ENCODE peak calls at places on chromosomes 13 and 19, in nine cellular contexts. One of them, this sample, is unnamed.

GRCh38 chr19:38809592-38810252 is 3.0 kb downstream of the LGALS4 start:
- DNase-seq in T-helper 9 cell: no peak
- DNase-seq in hypothalamus: no peak
- DNase-seq in germinal center: no peak
- DNase-seq in NB4: no peak
- DNase-seq in AML-193: no peak
- DNase-seq in HEK293T: no peak
- DNase-seq in fibroblast of lung: no peak
- DNase-seq in left colon: no peak
- DNase-seq in this sample: no peak

GRCh38 chr19:41327499-41328156 is 17.7 kb downstream of the CCDC97 start:
- DNase-seq in T-helper 9 cell: peak
- DNase-seq in hypothalamus: no peak
- DNase-seq in germinal center: peak
- DNase-seq in NB4: peak
- DNase-seq in AML-193: peak
- DNase-seq in HEK293T: no peak
- DNase-seq in fibroblast of lung: peak
- DNase-seq in left colon: peak
- DNase-seq in this sample: peak

GRCh38 chr13:111909971-111910671 is 156.8 kb upstream of the SOX1 start:
- DNase-seq in T-helper 9 cell: no peak
- DNase-seq in hypothalamus: no peak
- DNase-seq in germinal center: no peak
- DNase-seq in NB4: no peak
- DNase-seq in AML-193: no peak
- DNase-seq in HEK293T: no peak
- DNase-seq in fibroblast of lung: no peak
- DNase-seq in left colon: no peak
- DNase-seq in this sample: no peak

GRCh38 chr19:17671906-17672305 is 16.2 kb downstream of the UNC13A start:
- DNase-seq in T-helper 9 cell: no peak
- DNase-seq in hypothalamus: no peak
- DNase-seq in germinal center: peak
- DNase-seq in NB4: peak
- DNase-seq in AML-193: no peak
- DNase-seq in HEK293T: peak
- DNase-seq in fibroblast of lung: peak
- DNase-seq in left colon: no peak
- DNase-seq in this sample: no peak

GRCh38 chr13:98384739-98385138 is 192.2 kb downstream of the STK24 start:
- DNase-seq in T-helper 9 cell: no peak
- DNase-seq in hypothalamus: no peak
- DNase-seq in germinal center: no peak
- DNase-seq in NB4: no peak
- DNase-seq in AML-193: no peak
- DNase-seq in HEK293T: no peak
- DNase-seq in fibroblast of lung: peak
- DNase-seq in left colon: no peak
- DNase-seq in this sample: no peak

GRCh38 chr13:49616688-49617065 is 11.6 kb upstream of the ARL11 start:
- DNase-seq in T-helper 9 cell: no peak
- DNase-seq in hypothalamus: no peak
- DNase-seq in germinal center: no peak
- DNase-seq in NB4: no peak
- DNase-seq in AML-193: no peak
- DNase-seq in HEK293T: no peak
- DNase-seq in fibroblast of lung: no peak
- DNase-seq in left colon: no peak
- DNase-seq in this sample: no peak

GRCh38 chr19:58181902-58182576 is 822 bp upstream of the ZNF274 start:
- DNase-seq in T-helper 9 cell: peak
- DNase-seq in hypothalamus: no peak
- DNase-seq in germinal center: peak
- DNase-seq in NB4: peak
- DNase-seq in AML-193: peak
- DNase-seq in HEK293T: peak
- DNase-seq in fibroblast of lung: no peak
- DNase-seq in left colon: peak
- DNase-seq in this sample: peak

GRCh38 chr19:47723573-47723923 is 10.3 kb downstream of the EHD2 start:
- DNase-seq in T-helper 9 cell: no peak
- DNase-seq in hypothalamus: no peak
- DNase-seq in germinal center: no peak
- DNase-seq in NB4: peak
- DNase-seq in AML-193: peak
- DNase-seq in HEK293T: no peak
- DNase-seq in fibroblast of lung: peak
- DNase-seq in left colon: no peak
- DNase-seq in this sample: no peak

GRCh38 chr19:39307822-39308530 is 11.8 kb downstream of the IFNL1 start:
- DNase-seq in T-helper 9 cell: no peak
- DNase-seq in hypothalamus: no peak
- DNase-seq in germinal center: no peak
- DNase-seq in NB4: no peak
- DNase-seq in AML-193: no peak
- DNase-seq in HEK293T: no peak
- DNase-seq in fibroblast of lung: no peak
- DNase-seq in left colon: no peak
- DNase-seq in this sample: no peak

GRCh38 chr13:68850160-68850559 is 1257.5 kb upstream of the ATXN8OS start:
- DNase-seq in T-helper 9 cell: no peak
- DNase-seq in hypothalamus: no peak
- DNase-seq in germinal center: no peak
- DNase-seq in NB4: no peak
- DNase-seq in AML-193: no peak
- DNase-seq in HEK293T: no peak
- DNase-seq in fibroblast of lung: peak
- DNase-seq in left colon: no peak
- DNase-seq in this sample: no peak

GRCh38 chr13:24149306-24150032 is 11.1 kb upstream of the SPATA13 start:
- DNase-seq in T-helper 9 cell: no peak
- DNase-seq in hypothalamus: no peak
- DNase-seq in germinal center: no peak
- DNase-seq in NB4: no peak
- DNase-seq in AML-193: no peak
- DNase-seq in HEK293T: no peak
- DNase-seq in fibroblast of lung: peak
- DNase-seq in left colon: no peak
- DNase-seq in this sample: no peak

GRCh38 chr19:30340724-30341595 is 31.2 kb upstream of the ZNF536 start:
- DNase-seq in T-helper 9 cell: no peak
- DNase-seq in hypothalamus: no peak
- DNase-seq in germinal center: no peak
- DNase-seq in NB4: no peak
- DNase-seq in AML-193: no peak
- DNase-seq in HEK293T: no peak
- DNase-seq in fibroblast of lung: no peak
- DNase-seq in left colon: no peak
- DNase-seq in this sample: no peak

GRCh38 chr13:99501952-99502310 is 659 bp downstream of the TM9SF2 start:
- DNase-seq in T-helper 9 cell: peak
- DNase-seq in hypothalamus: no peak
- DNase-seq in germinal center: no peak
- DNase-seq in NB4: peak
- DNase-seq in AML-193: peak
- DNase-seq in HEK293T: no peak
- DNase-seq in fibroblast of lung: peak
- DNase-seq in left colon: peak
- DNase-seq in this sample: no peak

GRCh38 chr19:41265376-41266153 is 1.4 kb downstream of the HNRNPUL1 start:
- DNase-seq in T-helper 9 cell: no peak
- DNase-seq in hypothalamus: no peak
- DNase-seq in germinal center: no peak
- DNase-seq in NB4: peak
- DNase-seq in AML-193: no peak
- DNase-seq in HEK293T: no peak
- DNase-seq in fibroblast of lung: peak
- DNase-seq in left colon: peak
- DNase-seq in this sample: no peak

GRCh38 chr13:101576452-101576851 is 124.0 kb downstream of the ITGBL1 start:
- DNase-seq in T-helper 9 cell: no peak
- DNase-seq in hypothalamus: no peak
- DNase-seq in germinal center: no peak
- DNase-seq in NB4: no peak
- DNase-seq in AML-193: no peak
- DNase-seq in HEK293T: no peak
- DNase-seq in fibroblast of lung: peak
- DNase-seq in left colon: no peak
- DNase-seq in this sample: no peak

GRCh38 chr19:51002542-51003311 is 1.3 kb upstream of the KLK8 start:
- DNase-seq in T-helper 9 cell: no peak
- DNase-seq in hypothalamus: no peak
- DNase-seq in germinal center: peak
- DNase-seq in NB4: peak
- DNase-seq in AML-193: no peak
- DNase-seq in HEK293T: peak
- DNase-seq in fibroblast of lung: no peak
- DNase-seq in left colon: peak
- DNase-seq in this sample: no peak

GRCh38 chr13:112218416-112218815 is 151.5 kb downstream of the SOX1 start:
- DNase-seq in T-helper 9 cell: no peak
- DNase-seq in hypothalamus: no peak
- DNase-seq in germinal center: no peak
- DNase-seq in NB4: no peak
- DNase-seq in AML-193: no peak
- DNase-seq in HEK293T: no peak
- DNase-seq in fibroblast of lung: no peak
- DNase-seq in left colon: no peak
- DNase-seq in this sample: no peak

GRCh38 chr19:33429891-33430673 is 56.6 kb downstream of the CEBPG start:
- DNase-seq in T-helper 9 cell: peak
- DNase-seq in hypothalamus: no peak
- DNase-seq in germinal center: no peak
- DNase-seq in NB4: no peak
- DNase-seq in AML-193: no peak
- DNase-seq in HEK293T: no peak
- DNase-seq in fibroblast of lung: no peak
- DNase-seq in left colon: no peak
- DNase-seq in this sample: peak

GRCh38 chr19:38666662-38667448 is 19.4 kb downstream of the ACTN4 start:
- DNase-seq in T-helper 9 cell: no peak
- DNase-seq in hypothalamus: no peak
- DNase-seq in germinal center: peak
- DNase-seq in NB4: peak
- DNase-seq in AML-193: no peak
- DNase-seq in HEK293T: peak
- DNase-seq in fibroblast of lung: peak
- DNase-seq in left colon: no peak
- DNase-seq in this sample: no peak

GRCh38 chr19:6065685-6066365 is 44.5 kb downstream of the RFX2 start:
- DNase-seq in T-helper 9 cell: peak
- DNase-seq in hypothalamus: no peak
- DNase-seq in germinal center: no peak
- DNase-seq in NB4: peak
- DNase-seq in AML-193: peak
- DNase-seq in HEK293T: no peak
- DNase-seq in fibroblast of lung: peak
- DNase-seq in left colon: peak
- DNase-seq in this sample: peak

GRCh38 chr13:27125357-27126282 is 46.0 kb downstream of the USP12 start:
- DNase-seq in T-helper 9 cell: no peak
- DNase-seq in hypothalamus: no peak
- DNase-seq in germinal center: no peak
- DNase-seq in NB4: no peak
- DNase-seq in AML-193: no peak
- DNase-seq in HEK293T: peak
- DNase-seq in fibroblast of lung: no peak
- DNase-seq in left colon: no peak
- DNase-seq in this sample: no peak

GRCh38 chr19:47643281-47643680 is 34.3 kb downstream of the BICRA start:
- DNase-seq in T-helper 9 cell: no peak
- DNase-seq in hypothalamus: no peak
- DNase-seq in germinal center: no peak
- DNase-seq in NB4: no peak
- DNase-seq in AML-193: no peak
- DNase-seq in HEK293T: no peak
- DNase-seq in fibroblast of lung: no peak
- DNase-seq in left colon: no peak
- DNase-seq in this sample: no peak

GRCh38 chr19:6010107-6010506 is 32.2 kb upstream of the RANBP3 start:
- DNase-seq in T-helper 9 cell: no peak
- DNase-seq in hypothalamus: no peak
- DNase-seq in germinal center: no peak
- DNase-seq in NB4: no peak
- DNase-seq in AML-193: no peak
- DNase-seq in HEK293T: no peak
- DNase-seq in fibroblast of lung: no peak
- DNase-seq in left colon: no peak
- DNase-seq in this sample: no peak

GRCh38 chr19:10742494-10742893 is 24.6 kb downstream of the DNM2 start:
- DNase-seq in T-helper 9 cell: no peak
- DNase-seq in hypothalamus: no peak
- DNase-seq in germinal center: no peak
- DNase-seq in NB4: no peak
- DNase-seq in AML-193: no peak
- DNase-seq in HEK293T: no peak
- DNase-seq in fibroblast of lung: no peak
- DNase-seq in left colon: peak
- DNase-seq in this sample: no peak

GRCh38 chr19:41821003-41821735 is 23.3 kb downstream of the LYPD4 start:
- DNase-seq in T-helper 9 cell: peak
- DNase-seq in hypothalamus: no peak
- DNase-seq in germinal center: peak
- DNase-seq in NB4: peak
- DNase-seq in AML-193: peak
- DNase-seq in HEK293T: peak
- DNase-seq in fibroblast of lung: peak
- DNase-seq in left colon: no peak
- DNase-seq in this sample: peak

GRCh38 chr19:31290926-31291590 is 58.2 kb downstream of the TSHZ3 start:
- DNase-seq in T-helper 9 cell: no peak
- DNase-seq in hypothalamus: no peak
- DNase-seq in germinal center: no peak
- DNase-seq in NB4: no peak
- DNase-seq in AML-193: no peak
- DNase-seq in HEK293T: no peak
- DNase-seq in fibroblast of lung: peak
- DNase-seq in left colon: no peak
- DNase-seq in this sample: no peak

GRCh38 chr13:35891973-35892441 is 239.2 kb downstream of the DCLK1 start:
- DNase-seq in T-helper 9 cell: no peak
- DNase-seq in hypothalamus: no peak
- DNase-seq in germinal center: no peak
- DNase-seq in NB4: no peak
- DNase-seq in AML-193: no peak
- DNase-seq in HEK293T: no peak
- DNase-seq in fibroblast of lung: peak
- DNase-seq in left colon: no peak
- DNase-seq in this sample: no peak

GRCh38 chr19:58554494-58555368 is at the start of gene CHMP2A:
- DNase-seq in T-helper 9 cell: peak
- DNase-seq in hypothalamus: no peak
- DNase-seq in germinal center: peak
- DNase-seq in NB4: peak
- DNase-seq in AML-193: no peak
- DNase-seq in HEK293T: peak
- DNase-seq in fibroblast of lung: peak
- DNase-seq in left colon: peak
- DNase-seq in this sample: peak

GRCh38 chr13:75356426-75356825 is 125.5 kb downstream of the TBC1D4 start:
- DNase-seq in T-helper 9 cell: no peak
- DNase-seq in hypothalamus: no peak
- DNase-seq in germinal center: no peak
- DNase-seq in NB4: no peak
- DNase-seq in AML-193: no peak
- DNase-seq in HEK293T: no peak
- DNase-seq in fibroblast of lung: peak
- DNase-seq in left colon: no peak
- DNase-seq in this sample: no peak

GRCh38 chr19:8036438-8037099 is 16.0 kb upstream of the CCL25 start:
- DNase-seq in T-helper 9 cell: no peak
- DNase-seq in hypothalamus: no peak
- DNase-seq in germinal center: no peak
- DNase-seq in NB4: no peak
- DNase-seq in AML-193: no peak
- DNase-seq in HEK293T: no peak
- DNase-seq in fibroblast of lung: no peak
- DNase-seq in left colon: no peak
- DNase-seq in this sample: no peak

GRCh38 chr13:113210834-113211233 is 1.4 kb downstream of the CUL4A start:
- DNase-seq in T-helper 9 cell: no peak
- DNase-seq in hypothalamus: no peak
- DNase-seq in germinal center: no peak
- DNase-seq in NB4: peak
- DNase-seq in AML-193: peak
- DNase-seq in HEK293T: no peak
- DNase-seq in fibroblast of lung: no peak
- DNase-seq in left colon: no peak
- DNase-seq in this sample: no peak

This sample was measured in T follicular helper cell.